ENCODE peak calls at places on chromosome 4, in six cellular contexts. A is esophagus muscularis mucosa, Q is heart left ventricle, R is K562, G is tibial nerve, T is A549. S is an unnamed sample.

GRCh38 chr4:113582737-113583136 is 178.8 kb downstream of the CAMK2D start:
- DNase-seq in A (no peak), G (no peak), R (peak; percentile 62), T (no peak), Q (no peak), S (no peak)

GRCh38 chr4:174853629-174854028 is 24.6 kb upstream of the GLRA3 start:
- DNase-seq in Q (no peak), R (no peak), T (no peak), G (no peak), A (no peak), S (no peak)

GRCh38 chr4:185238750-185239149 is 29.4 kb downstream of the SNX25 start:
- DNase-seq in Q (no peak), A (no peak), R (no peak), T (no peak), G (no peak), S (no peak)

GRCh38 chr4:85823295-85823694 is 348.3 kb downstream of the ARHGAP24 start:
- DNase-seq in T (no peak), R (peak; percentile 38), A (no peak), G (no peak), Q (no peak), S (no peak)

GRCh38 chr4:25439913-25440477 is 62.9 kb downstream of the ANAPC4 start:
- DNase-seq in G (peak; percentile 32), Q (no peak), R (peak; percentile 78), T (peak; percentile 58), A (no peak), S (peak; percentile 71)

GRCh38 chr4:57110635-57111546 is 706 bp upstream of the IGFBP7 start:
- DNase-seq in A (peak; percentile 93), T (no peak), R (peak; percentile 2), G (peak; percentile 28), Q (peak; percentile 69), S (peak; percentile 72)

GRCh38 chr4:3524349-3524748 is 7.9 kb downstream of the LRPAP1 start:
- DNase-seq in R (no peak), Q (no peak), A (no peak), G (no peak), T (no peak), S (peak; percentile 52)

GRCh38 chr4:25817059-25817681 is 45.6 kb downstream of the SEL1L3 start:
- DNase-seq in T (peak; percentile 53), G (no peak), A (no peak), Q (no peak), R (no peak), S (no peak)

GRCh38 chr4:35465096-35465495 is 779.2 kb downstream of the ARAP2 start:
- DNase-seq in A (no peak), T (no peak), R (no peak), Q (no peak), G (no peak), S (no peak)

GRCh38 chr4:74111990-74112389 is 13.0 kb upstream of the CXCL2 start:
- DNase-seq in A (no peak), R (no peak), T (no peak), Q (no peak), G (no peak), S (peak; percentile 85)

GRCh38 chr4:109185548-109185947 is 116.9 kb downstream of the COL25A1 start:
- DNase-seq in G (no peak), Q (no peak), A (no peak), T (no peak), R (peak; percentile 50), S (no peak)

GRCh38 chr4:169270810-169271691 is at the start of gene SH3RF1:
- DNase-seq in T (peak; percentile 80), G (peak; percentile 76), R (peak; percentile 46), Q (peak; percentile 94), A (peak; percentile 94), S (peak; percentile 96)

GRCh38 chr4:74335341-74336019 is 27.2 kb downstream of the EPGN start:
- DNase-seq in G (no peak), R (no peak), A (no peak), Q (no peak), T (no peak), S (no peak)

GRCh38 chr4:184028571-184028996 is 123.5 kb downstream of the STOX2 start:
- DNase-seq in T (no peak), G (no peak), R (no peak), A (no peak), Q (no peak), S (peak; percentile 65)

GRCh38 chr4:115360441-115360840 is 247.0 kb upstream of the NDST4 start:
- DNase-seq in T (no peak), G (no peak), A (no peak), Q (no peak), R (no peak), S (no peak)

GRCh38 chr4:113094802-113095201 is 45.3 kb downstream of the ANK2 start:
- DNase-seq in A (no peak), R (peak; percentile 8), G (no peak), Q (no peak), T (peak; percentile 17), S (no peak)

GRCh38 chr4:184282895-184283654 is 65.4 kb upstream of the ENPP6 start:
- DNase-seq in G (no peak), Q (no peak), A (peak; percentile 39), R (no peak), T (no peak), S (no peak)

GRCh38 chr4:116055857-116056827 is 942.7 kb upstream of the NDST4 start:
- DNase-seq in G (no peak), R (peak; percentile 3), Q (no peak), A (no peak), T (no peak), S (no peak)

GRCh38 chr4:67052981-67053380 is 492.3 kb downstream of the CENPC start:
- DNase-seq in A (no peak), G (no peak), R (no peak), Q (no peak), T (no peak), S (no peak)

GRCh38 chr4:39330353-39330752 is 35.8 kb downstream of the RFC1 start:
- DNase-seq in G (no peak), T (no peak), A (no peak), Q (no peak), R (peak; percentile 33), S (no peak)

GRCh38 chr4:113288691-113289090 is 239.2 kb downstream of the ANK2 start:
- DNase-seq in G (no peak), T (no peak), R (no peak), Q (no peak), A (no peak), S (no peak)

GRCh38 chr4:73891739-73892405 is 22.7 kb downstream of the CXCL1 start:
- DNase-seq in G (no peak), R (no peak), T (peak; percentile 39), A (no peak), Q (no peak), S (no peak)

GRCh38 chr4:57154191-57154590 is 44.0 kb upstream of the IGFBP7 start:
- DNase-seq in G (no peak), T (no peak), A (peak; percentile 42), Q (no peak), R (no peak), S (no peak)

GRCh38 chr4:53605783-53606182 is 14.5 kb upstream of the LNX1 start:
- DNase-seq in Q (no peak), G (no peak), A (no peak), T (no peak), R (no peak), S (no peak)

GRCh38 chr4:8419222-8420041 is 21.1 kb downstream of the ACOX3 start:
- DNase-seq in G (no peak), T (peak; percentile 14), Q (no peak), R (peak; percentile 55), A (no peak), S (no peak)

GRCh38 chr4:79132826-79133225 is 193.0 kb downstream of the NAA11 start:
- DNase-seq in G (no peak), Q (no peak), A (no peak), R (no peak), T (no peak), S (no peak)

GRCh38 chr4:22869235-22869634 is 176.5 kb downstream of the GBA3 start:
- DNase-seq in G (no peak), Q (no peak), R (peak; percentile 7), A (no peak), T (peak; percentile 0), S (no peak)

DNA sequence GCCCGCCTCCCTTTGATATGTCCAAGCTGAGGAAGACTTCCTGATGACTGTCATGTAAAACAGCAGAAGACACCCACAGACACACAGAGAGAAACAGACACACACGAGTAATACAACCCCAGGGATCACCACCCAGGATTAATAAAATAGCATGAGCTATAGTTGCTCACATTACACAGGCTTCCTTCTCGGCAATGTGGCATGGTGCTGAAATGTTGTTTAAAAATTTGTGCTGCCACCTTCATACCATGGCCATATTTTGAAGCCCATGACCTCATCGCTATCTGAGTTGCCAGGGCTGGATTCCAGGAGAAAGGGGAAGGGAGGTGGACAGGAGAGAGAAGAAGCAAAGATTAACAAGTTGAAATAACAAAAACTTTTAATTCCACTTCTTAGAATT is 111.7 kb downstream of the SYNPO2 start:
- DNase-seq in R (no peak), G (no peak), A (no peak), Q (no peak), T (no peak), S (no peak)
- H3K4me1 ChIP-seq in R (no peaks in the 10 kb centered on the region), G (no peaks in the 10 kb centered on the region), A (peaks cover 84% of the 10 kb centered on the region), Q (peaks cover 5% of the 10 kb centered on the region), T (peaks cover 3% of the 10 kb centered on the region), S (no peaks in the 10 kb centered on the region)

GRCh38 chr4:142656178-142656577 is 189.9 kb downstream of the INPP4B start:
- DNase-seq in G (no peak), Q (no peak), T (peak; percentile 30), A (no peak), R (no peak), S (no peak)
- H3K9me3 ChIP-seq in G (peaks cover 89% of the 10 kb centered on the region), Q (peaks cover 72% of the 10 kb centered on the region), T (peaks cover 37% of the 10 kb centered on the region), A (peaks cover 7% of the 10 kb centered on the region), R (no peaks in the 10 kb centered on the region), S (peaks cover 29% of the 10 kb centered on the region)

GRCh38 chr4:107991945-107992625 is 2.4 kb downstream of the HADH start:
- DNase-seq in G (no peak), T (no peak), R (peak; percentile 40), A (no peak), Q (no peak), S (no peak)
- TF ChIP-seq POLR2A in G (no peak), T (no peak), R (no peak), A (no peak), Q (no peak), S (no peak)

GRCh38 chr4:150252741-150253140 is 174.5 kb downstream of the DCLK2 start:
- DNase-seq in R (no peak), G (no peak), A (peak; percentile 53), Q (no peak), T (no peak), S (no peak)
- H3K4me1 ChIP-seq in R (peaks cover 7% of the 10 kb centered on the region), G (no peaks in the 10 kb centered on the region), A (peaks cover 8% of the 10 kb centered on the region), Q (no peaks in the 10 kb centered on the region), T (no peaks in the 10 kb centered on the region), S (no peaks in the 10 kb centered on the region)

GRCh38 chr4:98748609-98749008 is 90.2 kb upstream of the TSPAN5 start:
- DNase-seq in G (no peak), R (peak; percentile 24), T (no peak), A (no peak), Q (no peak), S (no peak)
- H3K9me3 ChIP-seq in G (no peaks in the 10 kb centered on the region), R (no peaks in the 10 kb centered on the region), T (no peaks in the 10 kb centered on the region), A (no peaks in the 10 kb centered on the region), Q (no peaks in the 10 kb centered on the region), S (no peaks in the 10 kb centered on the region)

GRCh38 chr4:128810871-128811570 is 1.5 kb downstream of the JADE1 start:
- DNase-seq in R (peak; percentile 90), G (peak; percentile 77), Q (peak; percentile 90), A (peak; percentile 94), T (peak; percentile 88), S (peak; percentile 85)
- TF ChIP-seq POLR2A in R (peak; percentile 84), G (peak; percentile 28), Q (no peak), A (peak; percentile 41), T (peak; percentile 44), S (no peak)